ENCODE peak calls at places on chromosomes 7 and 10, in six cellular contexts. One of them, this sample, is unnamed.

GRCh38 chr7:27214587-27214950 is 14.7 kb upstream of the HOXA13 start:
- DNase-seq in PC-3: no peak
- DNase-seq in endothelial cell of umbilical vein: no peak
- DNase-seq in mammary epithelial cell: no peak
- DNase-seq in OCI-LY7: no peak
- DNase-seq in GM23338: peak; percentile 54
- DNase-seq in this sample: no peak

GRCh38 chr7:98276241-98276761 is 5.2 kb upstream of the BRI3 start:
- DNase-seq in OCI-LY7: no peak
- DNase-seq in mammary epithelial cell: no peak
- DNase-seq in endothelial cell of umbilical vein: no peak
- DNase-seq in GM23338: no peak
- DNase-seq in PC-3: peak; percentile 65
- DNase-seq in this sample: peak; percentile 68

GRCh38 chr7:27192546-27193334 is 7.2 kb downstream of the HOXA13 start:
- DNase-seq in OCI-LY7: no peak
- DNase-seq in mammary epithelial cell: no peak
- DNase-seq in endothelial cell of umbilical vein: no peak
- DNase-seq in GM23338: no peak
- DNase-seq in PC-3: peak; percentile 54
- DNase-seq in this sample: no peak

GRCh38 chr10:6231730-6232129 is 29.0 kb downstream of the PFKFB3 start:
- DNase-seq in GM23338: no peak
- DNase-seq in mammary epithelial cell: no peak
- DNase-seq in OCI-LY7: no peak
- DNase-seq in PC-3: no peak
- DNase-seq in endothelial cell of umbilical vein: no peak
- DNase-seq in this sample: no peak

GRCh38 chr7:55065079-55065478 is 46.3 kb downstream of the EGFR start:
- DNase-seq in PC-3: peak; percentile 89
- DNase-seq in OCI-LY7: no peak
- DNase-seq in endothelial cell of umbilical vein: peak; percentile 83
- DNase-seq in mammary epithelial cell: peak; percentile 89
- DNase-seq in GM23338: no peak
- DNase-seq in this sample: peak; percentile 83

GRCh38 chr7:151844080-151844827 is 32.7 kb downstream of the PRKAG2 start:
- DNase-seq in PC-3: peak; percentile 88
- DNase-seq in OCI-LY7: no peak
- DNase-seq in GM23338: no peak
- DNase-seq in endothelial cell of umbilical vein: no peak
- DNase-seq in mammary epithelial cell: no peak
- DNase-seq in this sample: peak; percentile 55

GRCh38 chr10:34498821-34499220 is 316.3 kb downstream of the PARD3 start:
- DNase-seq in PC-3: no peak
- DNase-seq in endothelial cell of umbilical vein: no peak
- DNase-seq in GM23338: no peak
- DNase-seq in OCI-LY7: no peak
- DNase-seq in mammary epithelial cell: no peak
- DNase-seq in this sample: no peak

GRCh38 chr10:97358781-97359180 is 24.3 kb upstream of the FRAT2 start:
- DNase-seq in endothelial cell of umbilical vein: no peak
- DNase-seq in PC-3: no peak
- DNase-seq in OCI-LY7: no peak
- DNase-seq in mammary epithelial cell: no peak
- DNase-seq in GM23338: no peak
- DNase-seq in this sample: no peak

GRCh38 chr10:104293021-104293420 is 24.0 kb downstream of the GSTO2 start:
- DNase-seq in GM23338: no peak
- DNase-seq in PC-3: peak; percentile 56
- DNase-seq in OCI-LY7: no peak
- DNase-seq in mammary epithelial cell: peak; percentile 53
- DNase-seq in endothelial cell of umbilical vein: peak; percentile 49
- DNase-seq in this sample: no peak

GRCh38 chr10:112782176-112782907 is 167.7 kb upstream of the TCF7L2 start:
- DNase-seq in PC-3: no peak
- DNase-seq in GM23338: no peak
- DNase-seq in mammary epithelial cell: no peak
- DNase-seq in endothelial cell of umbilical vein: no peak
- DNase-seq in OCI-LY7: no peak
- DNase-seq in this sample: no peak

GRCh38 chr10:121108051-121108450 is 256.9 kb downstream of the WDR11 start:
- DNase-seq in endothelial cell of umbilical vein: no peak
- DNase-seq in mammary epithelial cell: no peak
- DNase-seq in PC-3: no peak
- DNase-seq in OCI-LY7: no peak
- DNase-seq in GM23338: no peak
- DNase-seq in this sample: no peak

GRCh38 chr7:151736403-151736909 is 140.5 kb downstream of the PRKAG2 start:
- DNase-seq in PC-3: peak; percentile 81
- DNase-seq in endothelial cell of umbilical vein: peak; percentile 92
- DNase-seq in mammary epithelial cell: peak; percentile 78
- DNase-seq in OCI-LY7: no peak
- DNase-seq in GM23338: peak; percentile 68
- DNase-seq in this sample: peak; percentile 82

GRCh38 chr10:48814933-48815332 is 124.7 kb downstream of the LRRC18 start:
- DNase-seq in endothelial cell of umbilical vein: no peak
- DNase-seq in OCI-LY7: no peak
- DNase-seq in PC-3: peak; percentile 56
- DNase-seq in GM23338: no peak
- DNase-seq in mammary epithelial cell: no peak
- DNase-seq in this sample: no peak

GRCh38 chr10:48811917-48812316 is 127.2 kb downstream of the WDFY4 start:
- DNase-seq in OCI-LY7: no peak
- DNase-seq in PC-3: no peak
- DNase-seq in endothelial cell of umbilical vein: no peak
- DNase-seq in GM23338: no peak
- DNase-seq in mammary epithelial cell: no peak
- DNase-seq in this sample: no peak

GRCh38 chr10:48813825-48814224 is 125.8 kb downstream of the LRRC18 start:
- DNase-seq in mammary epithelial cell: no peak
- DNase-seq in PC-3: no peak
- DNase-seq in endothelial cell of umbilical vein: no peak
- DNase-seq in GM23338: no peak
- DNase-seq in OCI-LY7: no peak
- DNase-seq in this sample: no peak

GRCh38 chr10:48809261-48809660 is 124.6 kb downstream of the WDFY4 start:
- DNase-seq in endothelial cell of umbilical vein: no peak
- DNase-seq in GM23338: no peak
- DNase-seq in PC-3: no peak
- DNase-seq in mammary epithelial cell: no peak
- DNase-seq in OCI-LY7: no peak
- DNase-seq in this sample: no peak

DNA sequence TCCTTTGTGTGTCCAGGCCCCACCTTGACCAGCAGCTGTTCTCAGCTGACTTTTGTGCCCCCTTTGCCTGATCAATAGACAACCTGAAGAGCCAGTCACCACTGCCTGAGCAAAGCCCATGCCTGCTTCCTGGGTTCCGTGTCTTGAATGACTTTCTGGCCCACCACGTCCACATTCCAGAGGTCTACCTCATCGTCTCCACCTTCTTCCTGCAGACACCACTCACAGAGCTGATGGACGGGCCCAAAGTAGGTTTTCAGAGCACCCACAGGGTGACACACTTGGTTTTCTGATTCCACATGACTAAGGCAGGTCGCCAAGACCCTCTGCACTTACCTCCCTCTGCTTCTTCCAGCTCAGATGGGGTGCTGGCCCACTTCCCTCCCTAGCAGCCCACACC is 126.8 kb downstream of the WDFY4 start:
- DNase-seq in OCI-LY7: no peak
- DNase-seq in endothelial cell of umbilical vein: no peak
- DNase-seq in mammary epithelial cell: peak; percentile 49
- DNase-seq in GM23338: no peak
- DNase-seq in PC-3: peak; percentile 24
- DNase-seq in this sample: no peak
- H2AFZ ChIP-seq in OCI-LY7: no peak overlapping the region
- H2AFZ ChIP-seq in endothelial cell of umbilical vein: no peak overlapping the region
- H2AFZ ChIP-seq in mammary epithelial cell: peak overlapping the region; percentile 69
- H2AFZ ChIP-seq in GM23338: no peak overlapping the region
- H2AFZ ChIP-seq in PC-3: no peak overlapping the region
- H2AFZ ChIP-seq in this sample: no peak overlapping the region

GRCh38 chr7:47491637-47492036 is 90.3 kb downstream of the TNS3 start:
- DNase-seq in PC-3: no peak
- DNase-seq in GM23338: no peak
- DNase-seq in OCI-LY7: no peak
- DNase-seq in mammary epithelial cell: no peak
- DNase-seq in endothelial cell of umbilical vein: no peak
- DNase-seq in this sample: no peak

GRCh38 chr7:47493971-47494370 is 87.9 kb downstream of the TNS3 start:
- DNase-seq in OCI-LY7: no peak
- DNase-seq in mammary epithelial cell: peak; percentile 29
- DNase-seq in endothelial cell of umbilical vein: no peak
- DNase-seq in PC-3: peak; percentile 83
- DNase-seq in GM23338: no peak
- DNase-seq in this sample: no peak

GRCh38 chr7:47490501-47491265 is 91.2 kb downstream of the TNS3 start:
- DNase-seq in mammary epithelial cell: no peak
- DNase-seq in PC-3: no peak
- DNase-seq in endothelial cell of umbilical vein: no peak
- DNase-seq in GM23338: no peak
- DNase-seq in OCI-LY7: no peak
- DNase-seq in this sample: no peak

GRCh38 chr7:47495269-47495875 is 86.5 kb downstream of the TNS3 start:
- DNase-seq in endothelial cell of umbilical vein: no peak
- DNase-seq in GM23338: no peak
- DNase-seq in OCI-LY7: no peak
- DNase-seq in mammary epithelial cell: no peak
- DNase-seq in PC-3: no peak
- DNase-seq in this sample: no peak

DNA sequence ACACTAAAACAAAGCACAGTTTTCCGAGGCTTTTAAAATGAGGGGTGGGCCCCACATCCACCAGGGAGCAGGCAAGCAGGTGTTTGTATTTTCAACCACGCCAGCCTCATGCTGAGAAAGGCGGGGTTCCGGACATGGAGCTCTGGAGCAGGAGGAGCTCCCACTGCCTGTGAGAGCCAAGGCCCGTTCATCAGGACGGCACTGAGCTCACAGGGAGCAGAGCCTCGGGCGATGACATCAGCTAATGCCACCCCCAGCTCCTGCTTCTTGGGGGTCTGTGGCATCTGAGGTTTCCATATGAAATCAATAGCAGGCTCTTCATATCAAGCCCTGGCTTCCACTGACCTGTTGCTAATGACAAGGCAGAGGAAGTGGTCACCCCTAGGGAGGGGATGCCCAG is 89.2 kb downstream of the TNS3 start:
- DNase-seq in OCI-LY7: no peak
- DNase-seq in GM23338: no peak
- DNase-seq in PC-3: no peak
- DNase-seq in mammary epithelial cell: no peak
- DNase-seq in endothelial cell of umbilical vein: no peak
- DNase-seq in this sample: no peak
- H4K20me1 ChIP-seq in OCI-LY7: no peaks in the 10 kb centered on the region
- H4K20me1 ChIP-seq in GM23338: peaks cover 4% of the 10 kb centered on the region
- H4K20me1 ChIP-seq in PC-3: no peaks in the 10 kb centered on the region
- H4K20me1 ChIP-seq in mammary epithelial cell: no peaks in the 10 kb centered on the region
- H4K20me1 ChIP-seq in endothelial cell of umbilical vein: no peaks in the 10 kb centered on the region
- H4K20me1 ChIP-seq in this sample: peaks cover 15% of the 10 kb centered on the region

GRCh38 chr7:50962281-50962883 is 179.7 kb upstream of the GRB10 start:
- DNase-seq in PC-3: peak; percentile 38
- DNase-seq in mammary epithelial cell: no peak
- DNase-seq in OCI-LY7: no peak
- DNase-seq in endothelial cell of umbilical vein: no peak
- DNase-seq in GM23338: no peak
- DNase-seq in this sample: no peak

GRCh38 chr7:50959560-50959959 is 176.9 kb upstream of the GRB10 start:
- DNase-seq in mammary epithelial cell: no peak
- DNase-seq in endothelial cell of umbilical vein: no peak
- DNase-seq in OCI-LY7: no peak
- DNase-seq in PC-3: no peak
- DNase-seq in GM23338: no peak
- DNase-seq in this sample: no peak

GRCh38 chr7:50960621-50961310 is 178.1 kb upstream of the GRB10 start:
- DNase-seq in PC-3: no peak
- DNase-seq in GM23338: no peak
- DNase-seq in mammary epithelial cell: no peak
- DNase-seq in OCI-LY7: no peak
- DNase-seq in endothelial cell of umbilical vein: no peak
- DNase-seq in this sample: no peak

GRCh38 chr7:50959991-50960390 is 177.3 kb upstream of the GRB10 start:
- DNase-seq in endothelial cell of umbilical vein: no peak
- DNase-seq in GM23338: no peak
- DNase-seq in mammary epithelial cell: no peak
- DNase-seq in PC-3: no peak
- DNase-seq in OCI-LY7: no peak
- DNase-seq in this sample: no peak

GRCh38 chr7:50962962-50963374 is 180.3 kb upstream of the GRB10 start:
- DNase-seq in endothelial cell of umbilical vein: peak; percentile 93
- DNase-seq in PC-3: peak; percentile 97
- DNase-seq in mammary epithelial cell: peak; percentile 70
- DNase-seq in OCI-LY7: no peak
- DNase-seq in GM23338: no peak
- DNase-seq in this sample: peak; percentile 43
- H2AFZ ChIP-seq in endothelial cell of umbilical vein: no peak overlapping the region
- H2AFZ ChIP-seq in PC-3: no peak overlapping the region
- H2AFZ ChIP-seq in mammary epithelial cell: no peak overlapping the region
- H2AFZ ChIP-seq in OCI-LY7: no peak overlapping the region
- H2AFZ ChIP-seq in GM23338: no peak overlapping the region
- H2AFZ ChIP-seq in this sample: no peak overlapping the region

GRCh38 chr7:24456526-24457214 is 116.6 kb upstream of the PALS2 start:
- DNase-seq in GM23338: no peak
- DNase-seq in endothelial cell of umbilical vein: no peak
- DNase-seq in OCI-LY7: no peak
- DNase-seq in mammary epithelial cell: no peak
- DNase-seq in PC-3: no peak
- DNase-seq in this sample: peak; percentile 39

GRCh38 chr7:24455813-24456525 is 117.3 kb upstream of the PALS2 start:
- DNase-seq in mammary epithelial cell: no peak
- DNase-seq in PC-3: no peak
- DNase-seq in GM23338: no peak
- DNase-seq in endothelial cell of umbilical vein: no peak
- DNase-seq in OCI-LY7: no peak
- DNase-seq in this sample: no peak

GRCh38 chr7:24462117-24462516 is 111.1 kb upstream of the PALS2 start:
- DNase-seq in mammary epithelial cell: no peak
- DNase-seq in endothelial cell of umbilical vein: no peak
- DNase-seq in OCI-LY7: no peak
- DNase-seq in GM23338: no peak
- DNase-seq in PC-3: no peak
- DNase-seq in this sample: no peak

GRCh38 chr7:24462984-24463383 is 110.3 kb upstream of the PALS2 start:
- DNase-seq in GM23338: no peak
- DNase-seq in endothelial cell of umbilical vein: no peak
- DNase-seq in PC-3: no peak
- DNase-seq in OCI-LY7: no peak
- DNase-seq in mammary epithelial cell: no peak
- DNase-seq in this sample: no peak

DNA sequence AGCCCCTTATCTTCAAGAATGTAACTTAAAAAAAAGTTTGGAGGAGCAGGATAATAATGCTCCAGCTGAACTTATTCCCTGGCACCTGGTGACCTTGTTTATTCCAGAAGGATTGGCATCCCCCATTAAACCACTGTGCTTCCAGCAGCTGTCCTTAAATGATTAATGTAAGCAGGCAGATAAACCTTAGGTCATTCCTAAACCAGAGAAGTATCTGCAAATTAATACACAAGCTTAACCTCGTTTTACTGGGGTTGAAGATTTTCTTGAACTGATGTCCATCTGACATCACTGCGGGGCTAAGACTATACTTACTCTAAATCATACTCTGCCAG is 116.1 kb upstream of the PALS2 start:
- DNase-seq in mammary epithelial cell: no peak
- DNase-seq in endothelial cell of umbilical vein: no peak
- DNase-seq in PC-3: no peak
- DNase-seq in OCI-LY7: no peak
- DNase-seq in GM23338: no peak
- DNase-seq in this sample: no peak
- H4K20me1 ChIP-seq in mammary epithelial cell: no peaks in the 10 kb centered on the region
- H4K20me1 ChIP-seq in endothelial cell of umbilical vein: no peaks in the 10 kb centered on the region
- H4K20me1 ChIP-seq in PC-3: no peaks in the 10 kb centered on the region
- H4K20me1 ChIP-seq in OCI-LY7: no peaks in the 10 kb centered on the region
- H4K20me1 ChIP-seq in GM23338: no peaks in the 10 kb centered on the region
- H4K20me1 ChIP-seq in this sample: no peaks in the 10 kb centered on the region

GRCh38 chr7:3338161-3338560 is 37.1 kb downstream of the SDK1 start:
- DNase-seq in PC-3: peak; percentile 31
- DNase-seq in mammary epithelial cell: no peak
- DNase-seq in GM23338: no peak
- DNase-seq in OCI-LY7: no peak
- DNase-seq in endothelial cell of umbilical vein: no peak
- DNase-seq in this sample: no peak
- H2AFZ ChIP-seq in PC-3: no peak overlapping the region
- H2AFZ ChIP-seq in mammary epithelial cell: no peak overlapping the region
- H2AFZ ChIP-seq in GM23338: no peak overlapping the region
- H2AFZ ChIP-seq in OCI-LY7: no peak overlapping the region
- H2AFZ ChIP-seq in endothelial cell of umbilical vein: no peak overlapping the region
- H2AFZ ChIP-seq in this sample: no peak overlapping the region